ENCODE peak calls at places on chromosomes 1 and 21, in six cellular contexts. One of them, this sample, is unnamed.

GRCh38 chr1:228333739-228334115 is 72.9 kb downstream of the TRIM11 start:
- DNase-seq in cardiac fibroblast: no peak
- DNase-seq in neural progenitor cell: no peak
- DNase-seq in lower leg skin: no peak
- DNase-seq in HL-60: no peak
- DNase-seq in B cell: no peak
- DNase-seq in this sample: no peak

GRCh38 chr1:108057536-108057935 is 92.6 kb upstream of the VAV3 start:
- DNase-seq in cardiac fibroblast: peak
- DNase-seq in neural progenitor cell: peak
- DNase-seq in lower leg skin: peak
- DNase-seq in HL-60: no peak
- DNase-seq in B cell: no peak
- DNase-seq in this sample: no peak

GRCh38 chr1:206925116-206925736 is 3.5 kb upstream of the FCMR start:
- DNase-seq in cardiac fibroblast: no peak
- DNase-seq in neural progenitor cell: no peak
- DNase-seq in lower leg skin: no peak
- DNase-seq in HL-60: no peak
- DNase-seq in B cell: no peak
- DNase-seq in this sample: peak

GRCh38 chr21:38925923-38926322 is 120.2 kb downstream of the ETS2 start:
- DNase-seq in cardiac fibroblast: peak
- DNase-seq in neural progenitor cell: no peak
- DNase-seq in lower leg skin: peak
- DNase-seq in HL-60: no peak
- DNase-seq in B cell: no peak
- DNase-seq in this sample: no peak

GRCh38 chr1:117694543-117694942 is 88.7 kb downstream of the TENT5C start:
- DNase-seq in cardiac fibroblast: no peak
- DNase-seq in neural progenitor cell: no peak
- DNase-seq in lower leg skin: no peak
- DNase-seq in HL-60: no peak
- DNase-seq in B cell: no peak
- DNase-seq in this sample: no peak

GRCh38 chr1:209150114-209150513 is 433.4 kb upstream of the CAMK1G start:
- DNase-seq in cardiac fibroblast: peak
- DNase-seq in neural progenitor cell: peak
- DNase-seq in lower leg skin: no peak
- DNase-seq in HL-60: no peak
- DNase-seq in B cell: no peak
- DNase-seq in this sample: no peak

GRCh38 chr1:97094257-97094972 is 372.8 kb downstream of the PTBP2 start:
- DNase-seq in cardiac fibroblast: peak
- DNase-seq in neural progenitor cell: peak
- DNase-seq in lower leg skin: no peak
- DNase-seq in HL-60: no peak
- DNase-seq in B cell: no peak
- DNase-seq in this sample: no peak

GRCh38 chr1:89999628-90000027 is 4.7 kb downstream of the ZNF326 start:
- DNase-seq in cardiac fibroblast: no peak
- DNase-seq in neural progenitor cell: no peak
- DNase-seq in lower leg skin: no peak
- DNase-seq in HL-60: no peak
- DNase-seq in B cell: no peak
- DNase-seq in this sample: no peak

GRCh38 chr1:27513521-27513920 is 23.6 kb upstream of the WASF2 start:
- DNase-seq in cardiac fibroblast: no peak
- DNase-seq in neural progenitor cell: no peak
- DNase-seq in lower leg skin: no peak
- DNase-seq in HL-60: peak
- DNase-seq in B cell: no peak
- DNase-seq in this sample: no peak

GRCh38 chr1:198656500-198656932 is 17.7 kb downstream of the PTPRC start:
- DNase-seq in cardiac fibroblast: peak
- DNase-seq in neural progenitor cell: no peak
- DNase-seq in lower leg skin: peak
- DNase-seq in HL-60: no peak
- DNase-seq in B cell: no peak
- DNase-seq in this sample: no peak

GRCh38 chr1:174358344-174358743 is 89.4 kb upstream of the GPR52 start:
- DNase-seq in cardiac fibroblast: no peak
- DNase-seq in neural progenitor cell: no peak
- DNase-seq in lower leg skin: no peak
- DNase-seq in HL-60: no peak
- DNase-seq in B cell: no peak
- DNase-seq in this sample: no peak

GRCh38 chr1:46820560-46821060 is 21.8 kb downstream of the CYP4B1 start:
- DNase-seq in cardiac fibroblast: no peak
- DNase-seq in neural progenitor cell: no peak
- DNase-seq in lower leg skin: no peak
- DNase-seq in HL-60: no peak
- DNase-seq in B cell: no peak
- DNase-seq in this sample: no peak

GRCh38 chr1:169608231-169608630 is 21.7 kb downstream of the SELP start:
- DNase-seq in cardiac fibroblast: no peak
- DNase-seq in neural progenitor cell: no peak
- DNase-seq in lower leg skin: no peak
- DNase-seq in HL-60: no peak
- DNase-seq in B cell: no peak
- DNase-seq in this sample: no peak

GRCh38 chr1:231691618-231692259 is 65.1 kb downstream of the DISC1 start:
- DNase-seq in cardiac fibroblast: peak
- DNase-seq in neural progenitor cell: peak
- DNase-seq in lower leg skin: no peak
- DNase-seq in HL-60: no peak
- DNase-seq in B cell: no peak
- DNase-seq in this sample: no peak

GRCh38 chr1:236502972-236503639 is 20.7 kb upstream of the LGALS8 start:
- DNase-seq in cardiac fibroblast: peak
- DNase-seq in neural progenitor cell: peak
- DNase-seq in lower leg skin: peak
- DNase-seq in HL-60: peak
- DNase-seq in B cell: no peak
- DNase-seq in this sample: no peak

GRCh38 chr21:38486221-38486620 is 12.1 kb downstream of the ERG start:
- DNase-seq in cardiac fibroblast: peak
- DNase-seq in neural progenitor cell: no peak
- DNase-seq in lower leg skin: no peak
- DNase-seq in HL-60: no peak
- DNase-seq in B cell: no peak
- DNase-seq in this sample: no peak

GRCh38 chr1:232678185-232678886 is 48.4 kb upstream of the SIPA1L2 start:
- DNase-seq in cardiac fibroblast: no peak
- DNase-seq in neural progenitor cell: no peak
- DNase-seq in lower leg skin: no peak
- DNase-seq in HL-60: no peak
- DNase-seq in B cell: no peak
- DNase-seq in this sample: no peak

GRCh38 chr1:228668553-228669400 is 66.5 kb upstream of the RHOU start:
- DNase-seq in cardiac fibroblast: peak
- DNase-seq in neural progenitor cell: no peak
- DNase-seq in lower leg skin: no peak
- DNase-seq in HL-60: peak
- DNase-seq in B cell: no peak
- DNase-seq in this sample: no peak

GRCh38 chr1:109762821-109763645 is 690 bp downstream of the EPS8L3 start:
- DNase-seq in cardiac fibroblast: peak
- DNase-seq in neural progenitor cell: no peak
- DNase-seq in lower leg skin: no peak
- DNase-seq in HL-60: peak
- DNase-seq in B cell: no peak
- DNase-seq in this sample: no peak

GRCh38 chr21:31530918-31531705 is 128.4 kb upstream of the SOD1 start:
- DNase-seq in cardiac fibroblast: no peak
- DNase-seq in neural progenitor cell: no peak
- DNase-seq in lower leg skin: no peak
- DNase-seq in HL-60: no peak
- DNase-seq in B cell: no peak
- DNase-seq in this sample: no peak

GRCh38 chr21:39705849-39706248 is 39.1 kb upstream of the IGSF5 start:
- DNase-seq in cardiac fibroblast: no peak
- DNase-seq in neural progenitor cell: no peak
- DNase-seq in lower leg skin: no peak
- DNase-seq in HL-60: no peak
- DNase-seq in B cell: no peak
- DNase-seq in this sample: no peak

GRCh38 chr1:182616130-182617074 is 12.2 kb upstream of the RGS16 start:
- DNase-seq in cardiac fibroblast: peak
- DNase-seq in neural progenitor cell: peak
- DNase-seq in lower leg skin: peak
- DNase-seq in HL-60: peak
- DNase-seq in B cell: peak
- DNase-seq in this sample: peak

GRCh38 chr1:202122639-202123335 is at the start of gene GPR37L1:
- DNase-seq in cardiac fibroblast: peak
- DNase-seq in neural progenitor cell: peak
- DNase-seq in lower leg skin: no peak
- DNase-seq in HL-60: no peak
- DNase-seq in B cell: no peak
- DNase-seq in this sample: no peak

GRCh38 chr1:171868217-171868616 is 26.9 kb downstream of the DNM3 start:
- DNase-seq in cardiac fibroblast: peak
- DNase-seq in neural progenitor cell: no peak
- DNase-seq in lower leg skin: no peak
- DNase-seq in HL-60: no peak
- DNase-seq in B cell: no peak
- DNase-seq in this sample: no peak

GRCh38 chr1:155008015-155008941 is 5.7 kb downstream of the ZBTB7B start:
- DNase-seq in cardiac fibroblast: no peak
- DNase-seq in neural progenitor cell: no peak
- DNase-seq in lower leg skin: no peak
- DNase-seq in HL-60: peak
- DNase-seq in B cell: peak
- DNase-seq in this sample: no peak

GRCh38 chr1:64826991-64827390 is 82.1 kb downstream of the RAVER2 start:
- DNase-seq in cardiac fibroblast: no peak
- DNase-seq in neural progenitor cell: no peak
- DNase-seq in lower leg skin: no peak
- DNase-seq in HL-60: no peak
- DNase-seq in B cell: no peak
- DNase-seq in this sample: no peak

GRCh38 chr1:33181038-33181861 is 593 bp downstream of the TRIM62 start:
- DNase-seq in cardiac fibroblast: peak
- DNase-seq in neural progenitor cell: peak
- DNase-seq in lower leg skin: no peak
- DNase-seq in HL-60: peak
- DNase-seq in B cell: peak
- DNase-seq in this sample: peak
- TF ChIP-seq CTCF in cardiac fibroblast: no peak
- TF ChIP-seq CTCF in neural progenitor cell: no peak
- TF ChIP-seq CTCF in lower leg skin: no peak
- TF ChIP-seq CTCF in HL-60: no peak
- TF ChIP-seq CTCF in B cell: no peak
- TF ChIP-seq CTCF in this sample: no peak

GRCh38 chr1:31127266-31127665 is 61.7 kb upstream of the PUM1 start:
- DNase-seq in cardiac fibroblast: peak
- DNase-seq in neural progenitor cell: no peak
- DNase-seq in lower leg skin: no peak
- DNase-seq in HL-60: no peak
- DNase-seq in B cell: no peak
- DNase-seq in this sample: no peak
- TF ChIP-seq CTCF in cardiac fibroblast: peak
- TF ChIP-seq CTCF in neural progenitor cell: no peak
- TF ChIP-seq CTCF in lower leg skin: no peak
- TF ChIP-seq CTCF in HL-60: no peak
- TF ChIP-seq CTCF in B cell: no peak
- TF ChIP-seq CTCF in this sample: no peak

GRCh38 chr1:21472861-21473260 is 32.9 kb downstream of the NBPF3 start:
- DNase-seq in cardiac fibroblast: no peak
- DNase-seq in neural progenitor cell: no peak
- DNase-seq in lower leg skin: no peak
- DNase-seq in HL-60: no peak
- DNase-seq in B cell: no peak
- DNase-seq in this sample: no peak

GRCh38 chr1:21468597-21468996 is 28.7 kb downstream of the NBPF3 start:
- DNase-seq in cardiac fibroblast: peak
- DNase-seq in neural progenitor cell: peak
- DNase-seq in lower leg skin: no peak
- DNase-seq in HL-60: no peak
- DNase-seq in B cell: no peak
- DNase-seq in this sample: no peak
- TF ChIP-seq CTCF in cardiac fibroblast: peak
- TF ChIP-seq CTCF in neural progenitor cell: peak
- TF ChIP-seq CTCF in lower leg skin: no peak
- TF ChIP-seq CTCF in HL-60: no peak
- TF ChIP-seq CTCF in B cell: peak
- TF ChIP-seq CTCF in this sample: peak

GRCh38 chr1:19398309-19398760 is 86.2 kb downstream of the SLC66A1 start:
- DNase-seq in cardiac fibroblast: peak
- DNase-seq in neural progenitor cell: no peak
- DNase-seq in lower leg skin: no peak
- DNase-seq in HL-60: no peak
- DNase-seq in B cell: no peak
- DNase-seq in this sample: no peak
- TF ChIP-seq CTCF in cardiac fibroblast: peak
- TF ChIP-seq CTCF in neural progenitor cell: no peak
- TF ChIP-seq CTCF in lower leg skin: no peak
- TF ChIP-seq CTCF in HL-60: no peak
- TF ChIP-seq CTCF in B cell: no peak
- TF ChIP-seq CTCF in this sample: no peak

DNA sequence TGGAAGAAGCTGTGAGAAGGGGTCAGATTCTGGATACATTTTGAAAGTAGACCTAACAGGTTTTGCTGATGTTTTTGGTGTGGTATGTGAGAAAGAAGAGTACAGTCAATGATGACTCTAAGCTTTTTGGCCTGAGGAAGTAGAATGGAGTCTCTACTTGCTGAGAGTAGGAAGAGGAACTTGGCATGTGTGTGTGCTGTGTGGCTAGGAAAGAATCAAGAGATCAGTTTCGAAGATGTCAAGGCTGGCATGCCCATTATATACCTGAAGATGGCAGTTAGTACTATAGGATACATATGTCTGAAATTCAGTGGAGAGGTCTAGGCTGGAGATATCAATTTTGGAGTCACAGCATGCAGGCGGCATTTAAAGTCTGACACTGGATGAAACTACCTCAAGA is 64.4 kb downstream of the MAB21L3 start:
- DNase-seq in cardiac fibroblast: no peak
- DNase-seq in neural progenitor cell: no peak
- DNase-seq in lower leg skin: no peak
- DNase-seq in HL-60: no peak
- DNase-seq in B cell: no peak
- DNase-seq in this sample: no peak
- TF ChIP-seq CTCF in cardiac fibroblast: no peak
- TF ChIP-seq CTCF in neural progenitor cell: no peak
- TF ChIP-seq CTCF in lower leg skin: no peak
- TF ChIP-seq CTCF in HL-60: no peak
- TF ChIP-seq CTCF in B cell: no peak
- TF ChIP-seq CTCF in this sample: no peak

GRCh38 chr1:58654322-58654721 is 45.5 kb downstream of the MYSM1 start:
- DNase-seq in cardiac fibroblast: no peak
- DNase-seq in neural progenitor cell: no peak
- DNase-seq in lower leg skin: no peak
- DNase-seq in HL-60: no peak
- DNase-seq in B cell: no peak
- DNase-seq in this sample: no peak
- TF ChIP-seq CTCF in cardiac fibroblast: no peak
- TF ChIP-seq CTCF in neural progenitor cell: no peak
- TF ChIP-seq CTCF in lower leg skin: no peak
- TF ChIP-seq CTCF in HL-60: no peak
- TF ChIP-seq CTCF in B cell: no peak
- TF ChIP-seq CTCF in this sample: no peak

This sample was measured in GM20000.